ENCODE peak calls at places on chromosomes 6 and 20, in five cellular contexts. One of them, this sample, is unnamed.
A peak's percentile ranks its signal among the peaks of the same experiment; 100 is the strongest.

GRCh38 chr6:99119109-99120031 is 171.6 kb upstream of the FBXL4 start:
- DNase-seq in T-helper 2 cell: no peak
- DNase-seq in B cell: peak; percentile 46
- DNase-seq in psoas muscle: no peak
- DNase-seq in GM13976: peak; percentile 39
- DNase-seq in this sample: no peak

GRCh38 chr6:20534906-20535305 is 649 bp downstream of the CDKAL1 start:
- DNase-seq in T-helper 2 cell: no peak
- DNase-seq in B cell: no peak
- DNase-seq in psoas muscle: no peak
- DNase-seq in GM13976: no peak
- DNase-seq in this sample: no peak

GRCh38 chr20:23596856-23597255 is 8.9 kb downstream of the CST9 start:
- DNase-seq in T-helper 2 cell: no peak
- DNase-seq in B cell: no peak
- DNase-seq in GM13976: no peak
- DNase-seq in psoas muscle: no peak
- DNase-seq in this sample: no peak

GRCh38 chr6:132598473-132598872 is 8.9 kb upstream of the TAAR5 start:
- DNase-seq in GM13976: no peak
- DNase-seq in T-helper 2 cell: no peak
- DNase-seq in psoas muscle: no peak
- DNase-seq in B cell: peak; percentile 6
- DNase-seq in this sample: no peak

GRCh38 chr6:90663106-90663505 is 76.2 kb upstream of the MAP3K7 start:
- DNase-seq in B cell: no peak
- DNase-seq in GM13976: no peak
- DNase-seq in T-helper 2 cell: no peak
- DNase-seq in psoas muscle: no peak
- DNase-seq in this sample: no peak

GRCh38 chr6:107822154-107823046 is 1.7 kb downstream of the SCML4 start:
- DNase-seq in psoas muscle: no peak
- DNase-seq in GM13976: peak; percentile 70
- DNase-seq in T-helper 2 cell: peak; percentile 29
- DNase-seq in B cell: peak; percentile 69
- DNase-seq in this sample: peak; percentile 74

GRCh38 chr6:127381384-127381783 is 38.0 kb upstream of the ECHDC1 start:
- DNase-seq in T-helper 2 cell: no peak
- DNase-seq in B cell: no peak
- DNase-seq in psoas muscle: no peak
- DNase-seq in GM13976: no peak
- DNase-seq in this sample: no peak

GRCh38 chr6:170271771-170272314 is 19.0 kb downstream of the DLL1 start:
- DNase-seq in GM13976: peak; percentile 92
- DNase-seq in B cell: peak; percentile 76
- DNase-seq in T-helper 2 cell: peak; percentile 59
- DNase-seq in psoas muscle: no peak
- DNase-seq in this sample: peak; percentile 83

GRCh38 chr6:149723771-149724417 is 6.0 kb upstream of the LATS1 start:
- DNase-seq in B cell: peak; percentile 47
- DNase-seq in T-helper 2 cell: peak; percentile 9
- DNase-seq in GM13976: peak; percentile 33
- DNase-seq in psoas muscle: no peak
- DNase-seq in this sample: no peak

GRCh38 chr6:158457616-158458278 is 102.1 kb upstream of the TMEM181 start:
- DNase-seq in T-helper 2 cell: no peak
- DNase-seq in GM13976: no peak
- DNase-seq in psoas muscle: no peak
- DNase-seq in B cell: no peak
- DNase-seq in this sample: no peak

GRCh38 chr6:25239498-25239897 is 39.7 kb upstream of the CARMIL1 start:
- DNase-seq in B cell: no peak
- DNase-seq in T-helper 2 cell: no peak
- DNase-seq in psoas muscle: no peak
- DNase-seq in GM13976: no peak
- DNase-seq in this sample: no peak

GRCh38 chr6:8278562-8278961 is 156.8 kb downstream of the SLC35B3 start:
- DNase-seq in GM13976: no peak
- DNase-seq in B cell: no peak
- DNase-seq in T-helper 2 cell: no peak
- DNase-seq in psoas muscle: no peak
- DNase-seq in this sample: no peak

GRCh38 chr6:12483712-12484111 is 193.6 kb downstream of the EDN1 start:
- DNase-seq in B cell: peak; percentile 16
- DNase-seq in GM13976: peak; percentile 25
- DNase-seq in psoas muscle: no peak
- DNase-seq in T-helper 2 cell: no peak
- DNase-seq in this sample: no peak

GRCh38 chr20:44288252-44288651 is 22.8 kb downstream of the FITM2 start:
- DNase-seq in psoas muscle: no peak
- DNase-seq in GM13976: no peak
- DNase-seq in T-helper 2 cell: no peak
- DNase-seq in B cell: no peak
- DNase-seq in this sample: no peak

GRCh38 chr6:125149256-125150144 is 4.1 kb upstream of the TPD52L1 start:
- DNase-seq in psoas muscle: no peak
- DNase-seq in B cell: no peak
- DNase-seq in GM13976: no peak
- DNase-seq in T-helper 2 cell: no peak
- DNase-seq in this sample: no peak

GRCh38 chr20:64010711-64011237 is 25.2 kb upstream of the C20orf204 start:
- DNase-seq in GM13976: no peak
- DNase-seq in T-helper 2 cell: no peak
- DNase-seq in B cell: no peak
- DNase-seq in psoas muscle: no peak
- DNase-seq in this sample: no peak

GRCh38 chr6:9161731-9162130 is 726.4 kb upstream of the SLC35B3 start:
- DNase-seq in T-helper 2 cell: no peak
- DNase-seq in psoas muscle: no peak
- DNase-seq in GM13976: no peak
- DNase-seq in B cell: no peak
- DNase-seq in this sample: no peak

GRCh38 chr20:37994512-37994911 is 38.7 kb downstream of the TTI1 start:
- DNase-seq in GM13976: no peak
- DNase-seq in B cell: no peak
- DNase-seq in T-helper 2 cell: no peak
- DNase-seq in psoas muscle: peak; percentile 32
- DNase-seq in this sample: no peak

GRCh38 chr6:54892831-54893230 is 46.3 kb downstream of the FAM83B start:
- DNase-seq in T-helper 2 cell: no peak
- DNase-seq in psoas muscle: no peak
- DNase-seq in B cell: no peak
- DNase-seq in GM13976: no peak
- DNase-seq in this sample: no peak

GRCh38 chr6:154805288-154805911 is 72.2 kb downstream of the SCAF8 start:
- DNase-seq in B cell: peak; percentile 39
- DNase-seq in psoas muscle: no peak
- DNase-seq in T-helper 2 cell: no peak
- DNase-seq in GM13976: peak; percentile 31
- DNase-seq in this sample: no peak

GRCh38 chr6:150813319-150813992 is 52.0 kb upstream of the MTHFD1L start:
- DNase-seq in B cell: peak; percentile 46
- DNase-seq in psoas muscle: no peak
- DNase-seq in GM13976: peak; percentile 76
- DNase-seq in T-helper 2 cell: no peak
- DNase-seq in this sample: no peak

This sample was measured in natural killer cell treated with Interleukin-12 subunit alpha and Interleukin-12 subunit beta and Interleukin-15 and Interleukin-18, amount 100 ng/mL, for 72 hours.